ENCODE peak calls at places on chromosomes 4 and X, in ten cellular contexts. K is uterus, Y is fibroblast of lung, M is heart right ventricle, H is astrocyte, B is OCI-LY7, I is lower lobe of right lung, J is endodermal cell, P is lung, S is choroid plexus epithelial cell. U is an unnamed sample.

GRCh38 chr4:88693792-88694191 is 3.8 kb downstream of the NAP1L5 start:
- DNase-seq in H (no peak), P (no peak), Y (no peak), J (no peak), I (no peak), S (no peak), K (no peak), B (no peak), M (no peak), U (no peak)

GRCh38 chr4:94941706-94942105 is 184.0 kb downstream of the BMPR1B start:
- DNase-seq in Y (no peak), J (no peak), M (no peak), H (no peak), P (no peak), I (no peak), K (no peak), B (no peak), S (no peak), U (no peak)

GRCh38 chrX:83501003-83501402 is 7.1 kb upstream of the POU3F4 start:
- DNase-seq in H (no peak), B (no peak), K (no peak), J (peak), P (no peak), I (no peak), Y (no peak), M (no peak), S (no peak), U (no peak)

GRCh38 chr4:184348311-184349233 is 125.8 kb downstream of the IRF2 start:
- DNase-seq in H (no peak), K (no peak), I (no peak), J (peak), Y (peak), M (no peak), B (peak), P (peak), S (peak), U (no peak)

GRCh38 chr4:105894570-105895323 is 524 bp upstream of the NPNT start:
- DNase-seq in M (no peak), P (peak), S (no peak), H (peak), K (no peak), B (no peak), I (peak), J (no peak), Y (peak), U (no peak)

GRCh38 chr4:139633661-139634060 is 32.0 kb upstream of the MGST2 start:
- DNase-seq in M (peak), Y (peak), I (no peak), K (peak), B (no peak), H (no peak), J (peak), P (no peak), S (peak), U (no peak)

GRCh38 chr4:24514808-24515207 is 69.5 kb downstream of the DHX15 start:
- DNase-seq in I (no peak), P (no peak), H (no peak), Y (no peak), M (no peak), J (peak), K (no peak), S (peak), B (peak), U (no peak)

GRCh38 chr4:30948653-30949052 is 228.5 kb downstream of the PCDH7 start:
- DNase-seq in H (peak), M (no peak), B (no peak), P (no peak), S (peak), Y (peak), K (no peak), J (no peak), I (no peak), U (no peak)

GRCh38 chr4:79225360-79225759 is 100.5 kb downstream of the NAA11 start:
- DNase-seq in J (no peak), B (no peak), K (no peak), Y (no peak), S (no peak), H (no peak), I (no peak), M (no peak), P (no peak), U (no peak)

DNA sequence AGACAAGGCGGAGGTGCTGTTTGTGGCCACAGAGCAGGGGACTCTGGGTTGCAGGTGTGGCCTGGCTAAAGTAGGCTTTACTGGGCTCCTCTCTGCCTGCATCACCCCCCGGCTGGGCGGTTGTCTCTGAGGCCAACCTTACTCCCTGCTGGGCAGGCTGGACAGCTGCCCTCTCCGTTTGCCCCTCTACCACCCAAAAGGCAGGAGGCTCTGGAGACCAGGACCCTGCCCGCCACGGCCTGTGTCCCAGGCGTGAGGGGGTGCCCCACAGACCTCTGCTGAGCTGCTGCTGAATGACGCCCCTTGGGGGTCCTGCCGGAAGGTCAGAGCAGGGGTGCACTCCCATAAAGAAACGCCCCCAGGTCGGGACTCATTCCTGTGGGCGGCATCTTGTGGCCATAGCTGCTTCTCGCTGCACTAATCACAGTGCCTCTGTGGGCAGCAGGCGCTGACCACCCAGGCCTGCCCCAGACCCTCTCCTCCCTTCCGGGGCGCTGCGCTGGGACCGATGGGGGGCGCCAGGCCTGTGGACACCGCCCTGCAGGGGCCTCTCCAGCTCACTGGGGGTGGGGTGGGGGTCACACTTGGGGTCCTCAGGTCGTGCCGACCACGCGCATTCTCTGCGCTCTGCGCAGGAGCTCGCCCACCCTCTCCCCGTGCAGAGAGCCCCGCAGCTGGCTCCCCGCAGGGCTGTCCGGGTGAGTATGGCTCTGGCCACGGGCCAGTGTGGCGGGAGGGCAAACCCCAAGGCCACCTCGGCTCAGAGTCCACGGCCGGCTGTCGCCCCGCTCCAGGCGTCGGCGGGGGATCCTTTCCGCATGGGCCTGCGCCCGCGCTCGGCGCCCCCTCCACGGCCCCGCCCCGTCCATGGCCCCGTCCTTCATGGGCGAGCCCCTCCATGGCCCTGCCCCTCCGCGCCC is 920 bp downstream of the HTT-AS start:
- DNase-seq in K (no peak), I (peak), M (peak), S (no peak), B (no peak), J (no peak), H (no peak), Y (no peak), P (peak), U (no peak)
- TF ChIP-seq CTCF in K (no peak), I (no peak), M (no peak), S (no peak), B (peak), J (peak), H (no peak), Y (no peak), P (no peak), U (no peak)

GRCh38 chr4:17109126-17109525 is 210.7 kb upstream of the LDB2 start:
- DNase-seq in J (no peak), B (no peak), P (no peak), M (no peak), K (no peak), Y (no peak), H (no peak), S (no peak), I (no peak), U (no peak)

GRCh38 chr4:17111436-17111835 is 213.0 kb upstream of the LDB2 start:
- DNase-seq in I (no peak), Y (no peak), M (no peak), J (no peak), H (no peak), P (no peak), K (no peak), S (no peak), B (no peak), U (no peak)

GRCh38 chr4:17115546-17115945 is 217.1 kb upstream of the LDB2 start:
- DNase-seq in J (no peak), S (no peak), Y (no peak), K (no peak), P (no peak), B (no peak), H (no peak), M (no peak), I (no peak), U (no peak)

GRCh38 chr4:17117746-17118145 is 219.3 kb upstream of the LDB2 start:
- DNase-seq in Y (peak), S (peak), P (no peak), M (no peak), B (no peak), K (no peak), H (peak), I (no peak), J (no peak), U (no peak)

GRCh38 chr4:17111959-17112659 is 213.7 kb upstream of the LDB2 start:
- DNase-seq in I (no peak), K (no peak), Y (no peak), B (peak), H (no peak), P (peak), S (peak), M (peak), J (peak), U (peak)
- TF ChIP-seq CTCF in I (peak), K (no peak), Y (peak), B (peak), H (peak), P (no peak), S (peak), M (no peak), J (peak), U (peak)

GRCh38 chrX:48632207-48632606 is 34.9 kb downstream of the WDR13 start:
- DNase-seq in H (no peak), S (no peak), J (no peak), K (no peak), M (no peak), B (no peak), I (no peak), P (no peak), Y (no peak), U (no peak)

GRCh38 chrX:48626401-48627298 is 29.4 kb downstream of the WDR13 start:
- DNase-seq in S (peak), H (no peak), Y (no peak), J (no peak), I (no peak), P (no peak), B (no peak), K (no peak), M (no peak), U (no peak)

GRCh38 chrX:48636776-48637175 is 39.5 kb downstream of the WDR13 start:
- DNase-seq in M (no peak), S (no peak), B (no peak), J (no peak), P (no peak), H (no peak), Y (no peak), K (no peak), I (no peak), U (no peak)

GRCh38 chrX:48636286-48636685 is 39.0 kb downstream of the WDR13 start:
- DNase-seq in M (no peak), J (no peak), P (no peak), I (no peak), Y (no peak), H (no peak), S (no peak), B (no peak), K (no peak), U (no peak)

GRCh38 chrX:48631376-48632090 is 34.2 kb downstream of the WDR13 start:
- DNase-seq in J (peak), M (peak), K (peak), S (peak), I (peak), B (peak), P (peak), H (peak), Y (peak), U (peak)
- TF ChIP-seq CTCF in J (peak), M (no peak), K (peak), S (peak), I (peak), B (peak), P (peak), H (peak), Y (peak), U (peak)

GRCh38 chr4:63528592-63528991 is 880.7 kb downstream of the TECRL start:
- DNase-seq in M (no peak), J (no peak), S (peak), H (no peak), K (no peak), B (no peak), P (no peak), Y (no peak), I (no peak), U (no peak)
- TF ChIP-seq CTCF in M (no peak), J (peak), S (no peak), H (no peak), K (no peak), B (peak), P (no peak), Y (no peak), I (no peak), U (no peak)

GRCh38 chr4:6909113-6909969 is at the start of gene TBC1D14:
- DNase-seq in I (peak), B (peak), P (peak), K (peak), J (peak), S (peak), H (peak), M (peak), Y (peak), U (peak)

GRCh38 chr4:6909970-6910339 is 329 bp downstream of the TBC1D14 start:
- DNase-seq in J (peak), B (no peak), P (no peak), H (no peak), I (peak), Y (no peak), K (no peak), M (no peak), S (no peak), U (peak)

GRCh38 chr4:6910960-6911874 is 1.6 kb downstream of the TBC1D14 start:
- DNase-seq in B (peak), P (no peak), H (no peak), Y (no peak), I (no peak), M (no peak), S (no peak), K (no peak), J (no peak), U (no peak)

GRCh38 chr4:6908397-6909112 is 1.1 kb upstream of the TBC1D14 start:
- DNase-seq in J (no peak), S (peak), K (no peak), B (no peak), I (no peak), M (no peak), P (no peak), Y (peak), H (peak), U (no peak)

GRCh38 chr4:6910340-6910959 is 824 bp downstream of the TBC1D14 start:
- DNase-seq in S (no peak), K (no peak), I (no peak), J (peak), P (no peak), Y (no peak), H (no peak), M (no peak), B (no peak), U (peak)
- TF ChIP-seq CTCF in S (peak), K (no peak), I (no peak), J (peak), P (no peak), Y (no peak), H (peak), M (no peak), B (peak), U (peak)

U was measured in nephron progenitor cell.